ENCODE peak calls at places on chromosomes 3 and 15, in five cellular contexts. One of them, this sample, is unnamed.

GRCh38 chr3:14460342-14461005 is 58.1 kb downstream of the SLC6A6 start:
- DNase-seq in fibroblast of lung: peak
- DNase-seq in esophagus squamous epithelium: no peak
- DNase-seq in GM12865: no peak
- DNase-seq in AG04449: peak
- DNase-seq in this sample: peak

GRCh38 chr3:70982700-70983140 is 600.8 kb downstream of the FOXP1 start:
- DNase-seq in fibroblast of lung: peak
- DNase-seq in esophagus squamous epithelium: no peak
- DNase-seq in GM12865: peak
- DNase-seq in AG04449: peak
- DNase-seq in this sample: peak

GRCh38 chr3:106746286-106746685 is 631.0 kb upstream of the CCDC54 start:
- DNase-seq in fibroblast of lung: peak
- DNase-seq in esophagus squamous epithelium: no peak
- DNase-seq in GM12865: no peak
- DNase-seq in AG04449: no peak
- DNase-seq in this sample: no peak

GRCh38 chr3:134598813-134599563 is 51.8 kb downstream of the KY start:
- DNase-seq in fibroblast of lung: no peak
- DNase-seq in esophagus squamous epithelium: no peak
- DNase-seq in GM12865: peak
- DNase-seq in AG04449: no peak
- DNase-seq in this sample: no peak

GRCh38 chr3:158104346-158105020 is 1.7 kb downstream of the SHOX2 start:
- DNase-seq in fibroblast of lung: no peak
- DNase-seq in esophagus squamous epithelium: no peak
- DNase-seq in GM12865: no peak
- DNase-seq in AG04449: no peak
- DNase-seq in this sample: no peak

GRCh38 chr3:9867106-9867505 is 12.9 kb downstream of the CIDEC start:
- DNase-seq in fibroblast of lung: no peak
- DNase-seq in esophagus squamous epithelium: no peak
- DNase-seq in GM12865: no peak
- DNase-seq in AG04449: no peak
- DNase-seq in this sample: no peak

GRCh38 chr3:97872209-97873042 is 50.6 kb downstream of the CRYBG3 start:
- DNase-seq in fibroblast of lung: peak
- DNase-seq in esophagus squamous epithelium: no peak
- DNase-seq in GM12865: no peak
- DNase-seq in AG04449: peak
- DNase-seq in this sample: peak

GRCh38 chr3:180199396-180199795 is 162.7 kb upstream of the PEX5L start:
- DNase-seq in fibroblast of lung: no peak
- DNase-seq in esophagus squamous epithelium: no peak
- DNase-seq in GM12865: no peak
- DNase-seq in AG04449: no peak
- DNase-seq in this sample: no peak

GRCh38 chr3:129045675-129046036 is 14.9 kb upstream of the GP9 start:
- DNase-seq in fibroblast of lung: no peak
- DNase-seq in esophagus squamous epithelium: no peak
- DNase-seq in GM12865: no peak
- DNase-seq in AG04449: no peak
- DNase-seq in this sample: no peak

GRCh38 chr3:35899245-35899644 is 259.9 kb downstream of the ARPP21 start:
- DNase-seq in fibroblast of lung: no peak
- DNase-seq in esophagus squamous epithelium: no peak
- DNase-seq in GM12865: no peak
- DNase-seq in AG04449: no peak
- DNase-seq in this sample: no peak

GRCh38 chr3:148970311-148970710 is 21.0 kb upstream of the GYG1 start:
- DNase-seq in fibroblast of lung: no peak
- DNase-seq in esophagus squamous epithelium: no peak
- DNase-seq in GM12865: no peak
- DNase-seq in AG04449: no peak
- DNase-seq in this sample: no peak

GRCh38 chr15:82894971-82895520 is 57.5 kb downstream of the HOMER2 start:
- DNase-seq in fibroblast of lung: peak
- DNase-seq in esophagus squamous epithelium: no peak
- DNase-seq in GM12865: no peak
- DNase-seq in AG04449: no peak
- DNase-seq in this sample: peak

GRCh38 chr15:58403581-58403980 is 28.2 kb upstream of the LIPC start:
- DNase-seq in fibroblast of lung: no peak
- DNase-seq in esophagus squamous epithelium: no peak
- DNase-seq in GM12865: no peak
- DNase-seq in AG04449: no peak
- DNase-seq in this sample: no peak

GRCh38 chr3:81749285-81749684 is 12.2 kb downstream of the GBE1 start:
- DNase-seq in fibroblast of lung: peak
- DNase-seq in esophagus squamous epithelium: no peak
- DNase-seq in GM12865: no peak
- DNase-seq in AG04449: no peak
- DNase-seq in this sample: no peak

GRCh38 chr3:112472676-112473075 is 26.6 kb downstream of the BTLA start:
- DNase-seq in fibroblast of lung: peak
- DNase-seq in esophagus squamous epithelium: no peak
- DNase-seq in GM12865: no peak
- DNase-seq in AG04449: no peak
- DNase-seq in this sample: no peak

GRCh38 chr3:188520466-188520865 is 366.5 kb downstream of the LPP start:
- DNase-seq in fibroblast of lung: peak
- DNase-seq in esophagus squamous epithelium: no peak
- DNase-seq in GM12865: no peak
- DNase-seq in AG04449: no peak
- DNase-seq in this sample: no peak

GRCh38 chr3:105836533-105836932 is 32.3 kb downstream of the CBLB start:
- DNase-seq in fibroblast of lung: peak
- DNase-seq in esophagus squamous epithelium: no peak
- DNase-seq in GM12865: peak
- DNase-seq in AG04449: peak
- DNase-seq in this sample: no peak

GRCh38 chr15:57109005-57109404 is 190.6 kb downstream of the TCF12 start:
- DNase-seq in fibroblast of lung: no peak
- DNase-seq in esophagus squamous epithelium: no peak
- DNase-seq in GM12865: no peak
- DNase-seq in AG04449: no peak
- DNase-seq in this sample: no peak

GRCh38 chr3:157239082-157239704 is 79.2 kb upstream of the CCNL1 start:
- DNase-seq in fibroblast of lung: peak
- DNase-seq in esophagus squamous epithelium: peak
- DNase-seq in GM12865: peak
- DNase-seq in AG04449: no peak
- DNase-seq in this sample: no peak

GRCh38 chr15:85443593-85444328 is 63.4 kb downstream of the AKAP13 start:
- DNase-seq in fibroblast of lung: peak
- DNase-seq in esophagus squamous epithelium: no peak
- DNase-seq in GM12865: peak
- DNase-seq in AG04449: no peak
- DNase-seq in this sample: no peak

GRCh38 chr3:127386490-127386889 is 98.6 kb upstream of the PRR20G start:
- DNase-seq in fibroblast of lung: no peak
- DNase-seq in esophagus squamous epithelium: no peak
- DNase-seq in GM12865: no peak
- DNase-seq in AG04449: no peak
- DNase-seq in this sample: no peak

GRCh38 chr3:65582012-65582717 is 456.6 kb downstream of the MAGI1 start:
- DNase-seq in fibroblast of lung: peak
- DNase-seq in esophagus squamous epithelium: no peak
- DNase-seq in GM12865: no peak
- DNase-seq in AG04449: no peak
- DNase-seq in this sample: no peak

GRCh38 chr3:83011471-83011870 is 1250.0 kb upstream of the GBE1 start:
- DNase-seq in fibroblast of lung: peak
- DNase-seq in esophagus squamous epithelium: no peak
- DNase-seq in GM12865: no peak
- DNase-seq in AG04449: no peak
- DNase-seq in this sample: no peak

GRCh38 chr3:188152660-188153497 is 1.1 kb upstream of the LPP start:
- DNase-seq in fibroblast of lung: peak
- DNase-seq in esophagus squamous epithelium: no peak
- DNase-seq in GM12865: peak
- DNase-seq in AG04449: no peak
- DNase-seq in this sample: no peak

GRCh38 chr3:66472313-66473134 is 28.3 kb downstream of the LRIG1 start:
- DNase-seq in fibroblast of lung: peak
- DNase-seq in esophagus squamous epithelium: no peak
- DNase-seq in GM12865: peak
- DNase-seq in AG04449: no peak
- DNase-seq in this sample: no peak

GRCh38 chr3:48656841-48657281 is 5.8 kb downstream of the CELSR3 start:
- DNase-seq in fibroblast of lung: no peak
- DNase-seq in esophagus squamous epithelium: no peak
- DNase-seq in GM12865: peak
- DNase-seq in AG04449: no peak
- DNase-seq in this sample: no peak

GRCh38 chr15:70513818-70514217 is 249.5 kb downstream of the UACA start:
- DNase-seq in fibroblast of lung: no peak
- DNase-seq in esophagus squamous epithelium: no peak
- DNase-seq in GM12865: no peak
- DNase-seq in AG04449: no peak
- DNase-seq in this sample: no peak

GRCh38 chr3:61454000-61454399 is 107.4 kb upstream of the PTPRG start:
- DNase-seq in fibroblast of lung: no peak
- DNase-seq in esophagus squamous epithelium: no peak
- DNase-seq in GM12865: no peak
- DNase-seq in AG04449: no peak
- DNase-seq in this sample: no peak

GRCh38 chr15:29322407-29322806 is 52.8 kb upstream of the NSMCE3 start:
- DNase-seq in fibroblast of lung: peak
- DNase-seq in esophagus squamous epithelium: no peak
- DNase-seq in GM12865: no peak
- DNase-seq in AG04449: no peak
- DNase-seq in this sample: no peak

GRCh38 chr15:61232266-61232665 is 3.2 kb upstream of the RORA start:
- DNase-seq in fibroblast of lung: no peak
- DNase-seq in esophagus squamous epithelium: no peak
- DNase-seq in GM12865: no peak
- DNase-seq in AG04449: no peak
- DNase-seq in this sample: no peak

GRCh38 chr3:14148041-14148985 is 23.5 kb downstream of the TMEM43 start:
- DNase-seq in fibroblast of lung: no peak
- DNase-seq in esophagus squamous epithelium: no peak
- DNase-seq in GM12865: no peak
- DNase-seq in AG04449: no peak
- DNase-seq in this sample: no peak

GRCh38 chr3:136858381-136858780 is 3.6 kb upstream of the NCK1 start:
- DNase-seq in fibroblast of lung: no peak
- DNase-seq in esophagus squamous epithelium: no peak
- DNase-seq in GM12865: no peak
- DNase-seq in AG04449: no peak
- DNase-seq in this sample: no peak

GRCh38 chr3:124688580-124689454 is 41.4 kb upstream of the UMPS start:
- DNase-seq in fibroblast of lung: peak
- DNase-seq in esophagus squamous epithelium: no peak
- DNase-seq in GM12865: peak
- DNase-seq in AG04449: no peak
- DNase-seq in this sample: peak
- H3K4me3 ChIP-seq in fibroblast of lung: no peak
- H3K4me3 ChIP-seq in esophagus squamous epithelium: no peak
- H3K4me3 ChIP-seq in GM12865: no peak
- H3K4me3 ChIP-seq in AG04449: no peak
- H3K4me3 ChIP-seq in this sample: no peak

GRCh38 chr3:123876858-123877257 is 7.3 kb downstream of the MYLK start:
- DNase-seq in fibroblast of lung: no peak
- DNase-seq in esophagus squamous epithelium: no peak
- DNase-seq in GM12865: no peak
- DNase-seq in AG04449: no peak
- DNase-seq in this sample: no peak
- TF ChIP-seq CTCF in fibroblast of lung: no peak
- TF ChIP-seq CTCF in esophagus squamous epithelium: no peak
- TF ChIP-seq CTCF in GM12865: peak
- TF ChIP-seq CTCF in AG04449: no peak
- TF ChIP-seq CTCF in this sample: peak

GRCh38 chr3:51393564-51393963 is 2.5 kb downstream of the RBM15B start:
- DNase-seq in fibroblast of lung: no peak
- DNase-seq in esophagus squamous epithelium: no peak
- DNase-seq in GM12865: no peak
- DNase-seq in AG04449: no peak
- DNase-seq in this sample: no peak
- H3K4me3 ChIP-seq in fibroblast of lung: no peak
- H3K4me3 ChIP-seq in esophagus squamous epithelium: no peak
- H3K4me3 ChIP-seq in GM12865: no peak
- H3K4me3 ChIP-seq in AG04449: no peak
- H3K4me3 ChIP-seq in this sample: peak

GRCh38 chr15:92899910-92900711 is at the start of gene CHD2:
- DNase-seq in fibroblast of lung: peak
- DNase-seq in esophagus squamous epithelium: no peak
- DNase-seq in GM12865: peak
- DNase-seq in AG04449: no peak
- DNase-seq in this sample: no peak

GRCh38 chr15:92897620-92898019 is 2.5 kb upstream of the CHD2 start:
- DNase-seq in fibroblast of lung: no peak
- DNase-seq in esophagus squamous epithelium: no peak
- DNase-seq in GM12865: no peak
- DNase-seq in AG04449: no peak
- DNase-seq in this sample: no peak

GRCh38 chr15:92900712-92901052 is 558 bp downstream of the CHD2 start:
- DNase-seq in fibroblast of lung: no peak
- DNase-seq in esophagus squamous epithelium: no peak
- DNase-seq in GM12865: no peak
- DNase-seq in AG04449: no peak
- DNase-seq in this sample: no peak

GRCh38 chr15:92901053-92901761 is 1.1 kb downstream of the CHD2 start:
- DNase-seq in fibroblast of lung: no peak
- DNase-seq in esophagus squamous epithelium: no peak
- DNase-seq in GM12865: no peak
- DNase-seq in AG04449: no peak
- DNase-seq in this sample: no peak

DNA sequence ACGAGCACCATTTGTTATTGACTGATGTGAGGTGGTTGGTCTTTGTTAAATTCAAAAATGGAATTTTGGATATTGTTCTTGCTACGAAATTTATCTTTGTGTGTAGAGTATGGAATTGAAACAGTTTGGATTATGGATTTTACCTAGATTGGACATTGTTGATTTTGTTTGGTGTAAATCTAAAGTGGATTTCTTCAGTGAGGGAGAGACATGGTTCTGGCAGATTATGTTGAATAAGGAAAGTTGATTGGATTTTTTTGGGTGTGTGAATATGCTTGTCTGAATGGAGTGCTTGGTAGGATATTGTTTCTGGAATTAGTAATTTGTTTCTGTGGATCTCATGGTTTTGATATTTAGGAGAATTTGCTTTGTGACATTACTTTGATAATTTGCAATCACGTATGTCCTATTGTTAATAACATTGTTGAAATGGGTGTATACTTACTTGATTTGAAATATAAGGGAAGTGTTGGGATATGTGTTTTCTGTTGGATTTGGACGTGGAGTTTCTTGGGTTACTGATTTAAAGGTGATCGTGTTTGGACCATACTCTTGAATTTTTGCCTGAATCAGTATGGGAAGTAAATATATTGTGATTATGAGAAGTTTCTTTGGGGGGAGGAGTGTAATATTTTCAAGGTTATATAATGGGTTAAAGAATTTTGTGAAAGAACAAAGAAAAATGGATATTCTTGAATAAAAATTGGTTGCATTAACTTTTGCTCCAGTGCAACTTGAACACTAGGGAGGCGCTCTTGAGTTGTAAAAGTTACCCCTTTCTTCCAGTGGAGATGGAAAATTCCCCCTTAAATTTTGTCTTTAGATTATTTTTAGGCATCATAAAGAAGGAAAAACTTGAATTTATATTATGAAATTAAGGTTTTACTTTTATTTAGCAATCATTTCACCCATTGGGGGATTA is 875 bp upstream of the CHD2 start:
- DNase-seq in fibroblast of lung: no peak
- DNase-seq in esophagus squamous epithelium: no peak
- DNase-seq in GM12865: no peak
- DNase-seq in AG04449: no peak
- DNase-seq in this sample: no peak
- TF ChIP-seq CTCF in fibroblast of lung: peak
- TF ChIP-seq CTCF in esophagus squamous epithelium: peak
- TF ChIP-seq CTCF in GM12865: peak
- TF ChIP-seq CTCF in AG04449: no peak
- TF ChIP-seq CTCF in this sample: peak